ENCODE peak calls at places on chromosome 4, in ten cellular contexts. K is lower lobe of right lung; Z is A549; S is T-helper 17 cell; L is central memory CD8-positive, alpha-beta T cell; W is CD4-positive, alpha-beta T cell; T is gastroesophageal sphincter; Q is sciatic nerve; N is esophagus mucosa; Y is activated naive CD8-positive, alpha-beta T cell treated with anti-CD3 and anti-CD28 coated beads, Interleukin-2, amount 10 ng/mL, durations not matched to agents 7 days and 5 days. E is an unnamed sample.

GRCh38 chr4:38562751-38563198 is 101.2 kb upstream of the KLF3 start:
- ATAC-seq in T (peak), Y (no peak), K (peak), S (no peak), N (peak), Z (no peak), L (no peak), Q (peak), W (no peak), E (no peak)

GRCh38 chr4:12555011-12555410 is 929.1 kb downstream of the RAB28 start:
- ATAC-seq in T (no peak), Y (no peak), K (no peak), Q (no peak), L (no peak), Z (no peak), W (no peak), N (no peak), S (no peak), E (no peak)

GRCh38 chr4:142547974-142548373 is 298.1 kb downstream of the INPP4B start:
- ATAC-seq in N (peak), Q (no peak), T (no peak), S (no peak), L (no peak), Y (no peak), K (no peak), W (no peak), Z (no peak), E (no peak)

GRCh38 chr4:25879991-25880641 is 17.3 kb upstream of the SEL1L3 start:
- ATAC-seq in L (no peak), T (peak), W (no peak), Y (no peak), S (no peak), N (no peak), Q (peak), Z (no peak), K (peak), E (peak)

GRCh38 chr4:158810487-158811215 is 41.8 kb downstream of the FNIP2 start:
- ATAC-seq in W (no peak), Y (no peak), S (peak), L (peak), K (peak), Z (peak), T (peak), N (peak), Q (peak), E (no peak)

GRCh38 chr4:20431422-20432014 is 179.8 kb downstream of the SLIT2 start:
- ATAC-seq in T (peak), Z (no peak), K (no peak), S (no peak), W (no peak), Q (peak), Y (no peak), L (no peak), N (no peak), E (no peak)

GRCh38 chr4:23106516-23106915 is 413.8 kb downstream of the GBA3 start:
- ATAC-seq in L (no peak), W (no peak), T (no peak), N (no peak), K (no peak), S (no peak), Q (no peak), Y (no peak), Z (no peak), E (no peak)

GRCh38 chr4:163003979-163004378 is 162.7 kb downstream of the NAF1 start:
- ATAC-seq in K (no peak), T (no peak), S (no peak), Q (no peak), N (no peak), W (no peak), Y (no peak), L (no peak), Z (no peak), E (no peak)

GRCh38 chr4:169244210-169244609 is 26.5 kb downstream of the SH3RF1 start:
- ATAC-seq in Z (no peak), Q (no peak), Y (no peak), S (no peak), L (no peak), T (no peak), W (no peak), N (no peak), K (no peak), E (no peak)

GRCh38 chr4:176709417-176709816 is 83.3 kb downstream of the VEGFC start:
- ATAC-seq in Q (no peak), Y (no peak), L (no peak), K (no peak), N (no peak), W (no peak), S (no peak), T (no peak), Z (no peak), E (no peak)

GRCh38 chr4:64174247-64174882 is 234.9 kb downstream of the TECRL start:
- ATAC-seq in N (no peak), W (no peak), L (no peak), T (no peak), K (no peak), Y (no peak), Z (no peak), S (no peak), Q (no peak), E (peak)

GRCh38 chr4:184198190-184198589 is 19.5 kb downstream of the ENPP6 start:
- ATAC-seq in L (no peak), Q (no peak), Z (no peak), Y (no peak), N (no peak), W (no peak), T (no peak), K (no peak), S (no peak), E (no peak)

GRCh38 chr4:57037982-57038604 is 59.4 kb downstream of the POLR2B start:
- ATAC-seq in Z (peak), S (no peak), W (no peak), T (peak), Q (peak), K (peak), Y (no peak), L (no peak), N (peak), E (no peak)